ENCODE peak calls at places on chromosomes 12 and 14, in ten cellular contexts. Y is GDM1; G is fibroblast of pulmonary artery; D is activated CD4-positive, alpha-beta T cell treated with anti-CD3 and anti-CD28 coated beads for 36 hours; Z is stimulated activated CD4-positive, alpha-beta T cell treated with anti-CD3 and anti-CD28 coated beads, Interleukin-12 subunit alpha, Interleukin-12 subunit beta, amount 100 ng/mL, for 4 hours; O is RPMI7951; S is NCI-H460; I is T-helper 9 cell; B is G401; E is D341Med. J is an unnamed sample.

GRCh38 chr14:60618200-60618599 is 31.1 kb downstream of the SIX1 start:
- DNase-seq in I (no peak), G (no peak), O (no peak), B (no peak), E (no peak), D (no peak), S (no peak), Y (no peak), Z (no peak), J (no peak)

GRCh38 chr14:68146812-68147211 is 327.2 kb downstream of the RAD51B start:
- DNase-seq in Y (no peak), E (no peak), O (peak; percentile 98), D (no peak), S (no peak), B (no peak), I (no peak), G (peak; percentile 96), Z (no peak), J (no peak)

GRCh38 chr12:1836854-1837411 is 16.6 kb downstream of the LRTM2 start:
- DNase-seq in I (no peak), O (no peak), G (no peak), E (no peak), B (peak; percentile 85), Y (no peak), S (no peak), Z (no peak), D (no peak), J (no peak)

GRCh38 chr12:124578445-124578844 is 11.0 kb upstream of the NCOR2 start:
- DNase-seq in G (no peak), Z (no peak), D (no peak), S (no peak), E (peak; percentile 64), I (no peak), O (no peak), B (no peak), Y (no peak), J (no peak)

GRCh38 chr12:128817115-128818015 is 6.4 kb downstream of the SLC15A4 start:
- DNase-seq in G (peak; percentile 60), Y (no peak), B (peak; percentile 83), S (no peak), I (no peak), E (no peak), Z (no peak), D (peak; percentile 36), O (peak; percentile 63), J (no peak)

GRCh38 chr12:19462441-19462840 is 23.1 kb downstream of the AEBP2 start:
- DNase-seq in O (no peak), G (peak; percentile 53), I (no peak), D (no peak), E (peak; percentile 38), Z (no peak), B (peak; percentile 12), Y (no peak), S (no peak), J (no peak)

GRCh38 chr14:59905193-59905592 is 14.8 kb upstream of the LRRC9 start:
- DNase-seq in G (no peak), S (no peak), I (no peak), D (no peak), Y (no peak), B (no peak), O (peak; percentile 17), Z (no peak), E (no peak), J (no peak)

GRCh38 chr12:14892726-14893442 is 7.2 kb upstream of the MGP start:
- DNase-seq in S (no peak), Y (no peak), G (peak; percentile 71), O (peak; percentile 57), B (no peak), I (no peak), D (no peak), E (peak; percentile 54), Z (no peak), J (no peak)

GRCh38 chr12:71060426-71060825 is 97.4 kb downstream of the TSPAN8 start:
- DNase-seq in Z (no peak), D (no peak), S (no peak), G (no peak), Y (no peak), I (no peak), B (no peak), O (no peak), E (peak; percentile 73), J (no peak)

GRCh38 chr12:113136128-113136989 is 798 bp upstream of the RASAL1 start:
- DNase-seq in I (peak; percentile 41), B (no peak), G (no peak), O (no peak), Z (peak; percentile 51), E (no peak), Y (no peak), S (peak; percentile 23), D (peak; percentile 91), J (peak; percentile 63)

GRCh38 chr12:48001426-48002178 is 2.7 kb downstream of the COL2A1 start:
- DNase-seq in Z (no peak), B (no peak), S (peak; percentile 71), O (peak; percentile 59), Y (no peak), G (peak; percentile 24), D (peak; percentile 24), I (no peak), E (peak; percentile 83), J (no peak)

GRCh38 chr14:23513005-23513412 is 38.6 kb downstream of the ZFHX2 start:
- DNase-seq in D (no peak), O (no peak), Z (no peak), S (no peak), G (no peak), Y (no peak), E (peak; percentile 90), I (no peak), B (peak; percentile 93), J (no peak)

GRCh38 chr12:12804432-12804886 is 8.7 kb upstream of the DDX47 start:
- DNase-seq in Z (no peak), B (no peak), G (peak; percentile 55), Y (no peak), O (peak; percentile 73), E (no peak), D (no peak), I (no peak), S (no peak), J (no peak)

GRCh38 chr12:109760031-109760929 is 46.7 kb downstream of the FAM222A start:
- DNase-seq in I (no peak), Z (no peak), S (no peak), B (no peak), G (no peak), E (peak; percentile 19), O (no peak), Y (no peak), D (no peak), J (no peak)

GRCh38 chr12:124332068-124332672 is 37.3 kb downstream of the RFLNA start:
- DNase-seq in Y (no peak), I (no peak), B (no peak), D (no peak), O (no peak), E (peak; percentile 69), S (no peak), G (no peak), Z (no peak), J (no peak)

GRCh38 chr12:115710104-115710564 is 567.4 kb downstream of the MED13L start:
- DNase-seq in B (no peak), Z (no peak), Y (no peak), I (no peak), D (no peak), S (no peak), G (peak; percentile 64), O (peak; percentile 62), E (no peak), J (no peak)

GRCh38 chr14:75563931-75564330 is 14.5 kb upstream of the FLVCR2 start:
- DNase-seq in I (no peak), G (no peak), D (no peak), E (no peak), Z (no peak), S (no peak), B (no peak), O (no peak), Y (no peak), J (no peak)

GRCh38 chr12:50074936-50075807 is 10.0 kb upstream of the SMARCD1 start:
- DNase-seq in G (peak; percentile 87), Y (peak; percentile 45), B (peak; percentile 89), Z (peak; percentile 80), D (peak; percentile 90), E (peak; percentile 90), I (peak; percentile 80), S (peak; percentile 73), O (peak; percentile 75), J (peak; percentile 78)

GRCh38 chr14:100665518-100666032 is 61.1 kb upstream of the DLK1 start:
- DNase-seq in I (no peak), D (no peak), O (peak; percentile 32), E (no peak), B (no peak), S (no peak), Z (no peak), Y (no peak), G (no peak), J (no peak)

GRCh38 chr14:31291210-31291609 is 83.6 kb upstream of the HECTD1 start:
- DNase-seq in D (no peak), G (peak; percentile 16), E (no peak), Y (no peak), I (no peak), B (no peak), Z (no peak), S (no peak), O (no peak), J (no peak)

GRCh38 chr12:89951050-89951693 is 242.5 kb upstream of the ATP2B1 start:
- DNase-seq in E (no peak), I (no peak), S (peak; percentile 100), Y (no peak), B (no peak), G (no peak), O (peak; percentile 95), Z (no peak), D (peak; percentile 29), J (peak; percentile 5)

GRCh38 chr12:14993537-14994266 is 20.9 kb downstream of the PDE6H start:
- DNase-seq in O (peak; percentile 58), S (no peak), E (no peak), D (peak; percentile 44), I (no peak), Y (no peak), Z (no peak), B (no peak), G (peak; percentile 64), J (no peak)